ENCODE peak calls at places on chromosomes 3 and 15, in nine cellular contexts. One of them, this sample, is unnamed.

GRCh38 chr15:96230557-96231181 is 99.8 kb upstream of the NR2F2 start:
- DNase-seq in thoracic aorta: no peak
- DNase-seq in AG04450: no peak
- DNase-seq in fibroblast of the aortic adventitia: peak
- DNase-seq in NT2/D1: no peak
- DNase-seq in GM12865: no peak
- DNase-seq in testis: no peak
- DNase-seq in WERI-Rb-1: no peak
- DNase-seq in IMR-90: peak
- DNase-seq in this sample: peak

GRCh38 chr15:47964229-47964628 is 156.6 kb upstream of the SLC24A5 start:
- DNase-seq in thoracic aorta: no peak
- DNase-seq in AG04450: no peak
- DNase-seq in fibroblast of the aortic adventitia: no peak
- DNase-seq in NT2/D1: no peak
- DNase-seq in GM12865: no peak
- DNase-seq in testis: no peak
- DNase-seq in WERI-Rb-1: no peak
- DNase-seq in IMR-90: no peak
- DNase-seq in this sample: no peak

GRCh38 chr3:32500225-32500624 is 2.4 kb downstream of the CMTM6 start:
- DNase-seq in thoracic aorta: no peak
- DNase-seq in AG04450: no peak
- DNase-seq in fibroblast of the aortic adventitia: no peak
- DNase-seq in NT2/D1: no peak
- DNase-seq in GM12865: no peak
- DNase-seq in testis: no peak
- DNase-seq in WERI-Rb-1: no peak
- DNase-seq in IMR-90: peak
- DNase-seq in this sample: peak

GRCh38 chr3:23253214-23253613 is 50.1 kb downstream of the UBE2E2 start:
- DNase-seq in thoracic aorta: no peak
- DNase-seq in AG04450: no peak
- DNase-seq in fibroblast of the aortic adventitia: no peak
- DNase-seq in NT2/D1: no peak
- DNase-seq in GM12865: peak
- DNase-seq in testis: no peak
- DNase-seq in WERI-Rb-1: no peak
- DNase-seq in IMR-90: no peak
- DNase-seq in this sample: no peak

GRCh38 chr15:69092159-69092558 is 68.3 kb upstream of the GLCE start:
- DNase-seq in thoracic aorta: no peak
- DNase-seq in AG04450: no peak
- DNase-seq in fibroblast of the aortic adventitia: peak
- DNase-seq in NT2/D1: no peak
- DNase-seq in GM12865: no peak
- DNase-seq in testis: no peak
- DNase-seq in WERI-Rb-1: no peak
- DNase-seq in IMR-90: peak
- DNase-seq in this sample: peak

GRCh38 chr3:525415-525814 is 328.9 kb downstream of the CHL1 start:
- DNase-seq in thoracic aorta: no peak
- DNase-seq in AG04450: no peak
- DNase-seq in fibroblast of the aortic adventitia: no peak
- DNase-seq in NT2/D1: no peak
- DNase-seq in GM12865: no peak
- DNase-seq in testis: no peak
- DNase-seq in WERI-Rb-1: no peak
- DNase-seq in IMR-90: no peak
- DNase-seq in this sample: no peak

GRCh38 chr3:150319900-150320299 is 88.2 kb upstream of the TSC22D2 start:
- DNase-seq in thoracic aorta: no peak
- DNase-seq in AG04450: peak
- DNase-seq in fibroblast of the aortic adventitia: peak
- DNase-seq in NT2/D1: no peak
- DNase-seq in GM12865: peak
- DNase-seq in testis: no peak
- DNase-seq in WERI-Rb-1: peak
- DNase-seq in IMR-90: peak
- DNase-seq in this sample: peak

GRCh38 chr3:135736740-135737139 is 228.8 kb upstream of the PPP2R3A start:
- DNase-seq in thoracic aorta: no peak
- DNase-seq in AG04450: no peak
- DNase-seq in fibroblast of the aortic adventitia: peak
- DNase-seq in NT2/D1: peak
- DNase-seq in GM12865: peak
- DNase-seq in testis: peak
- DNase-seq in WERI-Rb-1: peak
- DNase-seq in IMR-90: peak
- DNase-seq in this sample: no peak

GRCh38 chr3:45560270-45561020 is 34.1 kb upstream of the LIMD1 start:
- DNase-seq in thoracic aorta: peak
- DNase-seq in AG04450: no peak
- DNase-seq in fibroblast of the aortic adventitia: peak
- DNase-seq in NT2/D1: no peak
- DNase-seq in GM12865: no peak
- DNase-seq in testis: peak
- DNase-seq in WERI-Rb-1: no peak
- DNase-seq in IMR-90: peak
- DNase-seq in this sample: peak

GRCh38 chr3:53071882-53072431 is 26.1 kb upstream of the SFMBT1 start:
- DNase-seq in thoracic aorta: no peak
- DNase-seq in AG04450: no peak
- DNase-seq in fibroblast of the aortic adventitia: no peak
- DNase-seq in NT2/D1: no peak
- DNase-seq in GM12865: no peak
- DNase-seq in testis: no peak
- DNase-seq in WERI-Rb-1: no peak
- DNase-seq in IMR-90: no peak
- DNase-seq in this sample: no peak
- H3K4me3 ChIP-seq in thoracic aorta: peak
- H3K4me3 ChIP-seq in AG04450: no peak
- H3K4me3 ChIP-seq in fibroblast of the aortic adventitia: no peak
- H3K4me3 ChIP-seq in NT2/D1: no peak
- H3K4me3 ChIP-seq in GM12865: no peak
- H3K4me3 ChIP-seq in testis: no peak
- H3K4me3 ChIP-seq in WERI-Rb-1: no peak
- H3K4me3 ChIP-seq in IMR-90: no peak
- H3K4me3 ChIP-seq in this sample: no peak

GRCh38 chr3:46943237-46944187 is 33.0 kb downstream of the CCDC12 start:
- DNase-seq in thoracic aorta: no peak
- DNase-seq in AG04450: no peak
- DNase-seq in fibroblast of the aortic adventitia: no peak
- DNase-seq in NT2/D1: no peak
- DNase-seq in GM12865: no peak
- DNase-seq in testis: no peak
- DNase-seq in WERI-Rb-1: no peak
- DNase-seq in IMR-90: no peak
- DNase-seq in this sample: no peak
- H3K4me3 ChIP-seq in thoracic aorta: no peak
- H3K4me3 ChIP-seq in AG04450: no peak
- H3K4me3 ChIP-seq in fibroblast of the aortic adventitia: no peak
- H3K4me3 ChIP-seq in NT2/D1: no peak
- H3K4me3 ChIP-seq in GM12865: no peak
- H3K4me3 ChIP-seq in testis: no peak
- H3K4me3 ChIP-seq in WERI-Rb-1: no peak
- H3K4me3 ChIP-seq in IMR-90: no peak
- H3K4me3 ChIP-seq in this sample: no peak

GRCh38 chr3:73623996-73624362 is 762 bp downstream of the PDZRN3 start:
- DNase-seq in thoracic aorta: no peak
- DNase-seq in AG04450: no peak
- DNase-seq in fibroblast of the aortic adventitia: peak
- DNase-seq in NT2/D1: peak
- DNase-seq in GM12865: no peak
- DNase-seq in testis: peak
- DNase-seq in WERI-Rb-1: peak
- DNase-seq in IMR-90: peak
- DNase-seq in this sample: peak
- H3K4me3 ChIP-seq in thoracic aorta: peak
- H3K4me3 ChIP-seq in AG04450: peak
- H3K4me3 ChIP-seq in fibroblast of the aortic adventitia: peak
- H3K4me3 ChIP-seq in NT2/D1: peak
- H3K4me3 ChIP-seq in GM12865: no peak
- H3K4me3 ChIP-seq in testis: peak
- H3K4me3 ChIP-seq in WERI-Rb-1: peak
- H3K4me3 ChIP-seq in IMR-90: peak
- H3K4me3 ChIP-seq in this sample: peak

DNA sequence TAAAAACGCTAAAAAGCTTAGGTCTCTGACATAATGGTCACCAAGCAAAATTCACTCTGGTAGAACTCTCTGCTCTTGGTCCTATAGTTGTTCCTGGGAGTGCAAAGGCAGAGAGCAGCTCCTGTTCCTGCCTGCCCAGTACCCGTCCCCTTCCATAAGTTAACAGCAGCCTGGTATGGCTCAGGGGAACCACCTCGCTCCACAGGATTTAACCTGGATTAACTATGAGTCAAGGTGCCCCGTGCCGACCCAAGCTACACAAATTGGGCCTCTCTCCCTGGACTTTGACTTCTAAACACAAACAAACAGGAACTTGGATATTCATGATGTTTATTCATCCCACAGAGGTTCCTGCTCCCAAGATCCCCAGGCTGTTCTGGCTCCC is 32.1 kb downstream of the SCAP start:
- DNase-seq in thoracic aorta: no peak
- DNase-seq in AG04450: no peak
- DNase-seq in fibroblast of the aortic adventitia: no peak
- DNase-seq in NT2/D1: no peak
- DNase-seq in GM12865: no peak
- DNase-seq in testis: no peak
- DNase-seq in WERI-Rb-1: peak
- DNase-seq in IMR-90: no peak
- DNase-seq in this sample: no peak
- H3K4me3 ChIP-seq in thoracic aorta: no peak
- H3K4me3 ChIP-seq in AG04450: no peak
- H3K4me3 ChIP-seq in fibroblast of the aortic adventitia: no peak
- H3K4me3 ChIP-seq in NT2/D1: no peak
- H3K4me3 ChIP-seq in GM12865: no peak
- H3K4me3 ChIP-seq in testis: no peak
- H3K4me3 ChIP-seq in WERI-Rb-1: no peak
- H3K4me3 ChIP-seq in IMR-90: no peak
- H3K4me3 ChIP-seq in this sample: no peak